ENCODE peak calls at places on chromosome 5, in seven cellular contexts. M is left ventricle myocardium inferior; X is CD8-positive, alpha-beta T cell; U is neuronal stem cell; C is tibial artery; H is mesenchymal stem cell; L is colonic mucosa. P is an unnamed sample.

GRCh38 chr5:81393783-81394718 is at the start of gene ACOT12:
- DNase-seq in M (no peak), X (no peak), U (peak; percentile 35), C (no peak), H (peak; percentile 36), L (no peak), P (peak; percentile 73)

GRCh38 chr5:139664273-139664693 is 16.1 kb downstream of the CXXC5 start:
- DNase-seq in M (no peak), X (no peak), U (no peak), C (peak; percentile 78), H (no peak), L (no peak), P (peak; percentile 86)

GRCh38 chr5:94968507-94969095 is 316.3 kb downstream of the MCTP1 start:
- DNase-seq in M (no peak), X (no peak), U (peak; percentile 59), C (no peak), H (peak; percentile 70), L (no peak), P (peak; percentile 88)

GRCh38 chr5:124583469-124584350 is 162.7 kb downstream of the ZNF608 start:
- DNase-seq in M (no peak), X (no peak), U (no peak), C (no peak), H (peak; percentile 87), L (peak; percentile 22), P (peak; percentile 92)

GRCh38 chr5:179227578-179228311 is 117.5 kb downstream of the ADAMTS2 start:
- DNase-seq in M (no peak), X (no peak), U (no peak), C (peak; percentile 19), H (no peak), L (no peak), P (peak; percentile 77)

GRCh38 chr5:150105898-150106615 is 19.7 kb upstream of the CSF1R start:
- DNase-seq in M (no peak), X (no peak), U (no peak), C (no peak), H (no peak), L (no peak), P (peak; percentile 37)

GRCh38 chr5:139133237-139133636 is 64.9 kb downstream of the SIL1 start:
- DNase-seq in M (no peak), X (no peak), U (no peak), C (no peak), H (no peak), L (no peak), P (no peak)

GRCh38 chr5:150781706-150782614 is 3.4 kb downstream of the SMIM3 start:
- DNase-seq in M (peak; percentile 64), X (no peak), U (no peak), C (peak; percentile 86), H (peak; percentile 99), L (peak; percentile 47), P (peak; percentile 89)

GRCh38 chr5:14665949-14666741 is 1.6 kb downstream of the OTULIN start:
- DNase-seq in M (no peak), X (peak; percentile 61), U (no peak), C (no peak), H (peak; percentile 44), L (peak; percentile 50), P (peak; percentile 89)

GRCh38 chr5:116237917-116238502 is 153.2 kb downstream of the COMMD10 start:
- DNase-seq in M (no peak), X (no peak), U (no peak), C (no peak), H (peak; percentile 4), L (no peak), P (no peak)

GRCh38 chr5:171205375-171205774 is 103.7 kb upstream of the TLX3 start:
- DNase-seq in M (no peak), X (no peak), U (peak; percentile 17), C (no peak), H (no peak), L (no peak), P (no peak)

GRCh38 chr5:643811-644271 is 31.7 kb downstream of the CEP72 start:
- DNase-seq in M (no peak), X (no peak), U (no peak), C (no peak), H (no peak), L (no peak), P (no peak)

GRCh38 chr5:36357391-36357790 is 55.7 kb upstream of the RANBP3L start:
- DNase-seq in M (no peak), X (no peak), U (no peak), C (no peak), H (peak; percentile 54), L (no peak), P (no peak)

GRCh38 chr5:115209279-115209678 is 39.6 kb upstream of the TRIM36 start:
- DNase-seq in M (no peak), X (peak; percentile 14), U (no peak), C (peak; percentile 35), H (peak; percentile 57), L (no peak), P (no peak)

GRCh38 chr5:180873628-180874520 is 12.8 kb upstream of the ZFP62 start:
- DNase-seq in M (no peak), X (no peak), U (no peak), C (peak; percentile 28), H (peak; percentile 35), L (peak; percentile 74), P (peak; percentile 37)

GRCh38 chr5:163347671-163348070 is 89.7 kb upstream of the CCNG1 start:
- DNase-seq in M (no peak), X (peak; percentile 36), U (peak; percentile 73), C (peak; percentile 30), H (peak; percentile 60), L (peak; percentile 72), P (peak; percentile 86)

GRCh38 chr5:56496581-56497063 is 263.5 kb upstream of the ANKRD55 start:
- DNase-seq in M (no peak), X (no peak), U (no peak), C (no peak), H (peak; percentile 70), L (no peak), P (no peak)

GRCh38 chr5:99445805-99446204 is 517.0 kb upstream of the CHD1 start:
- DNase-seq in M (no peak), X (no peak), U (no peak), C (no peak), H (no peak), L (no peak), P (no peak)

GRCh38 chr5:86968311-86968753 is 299.4 kb upstream of the RASA1 start:
- DNase-seq in M (peak; percentile 23), X (no peak), U (peak; percentile 14), C (no peak), H (peak; percentile 66), L (no peak), P (peak; percentile 22)

DNA sequence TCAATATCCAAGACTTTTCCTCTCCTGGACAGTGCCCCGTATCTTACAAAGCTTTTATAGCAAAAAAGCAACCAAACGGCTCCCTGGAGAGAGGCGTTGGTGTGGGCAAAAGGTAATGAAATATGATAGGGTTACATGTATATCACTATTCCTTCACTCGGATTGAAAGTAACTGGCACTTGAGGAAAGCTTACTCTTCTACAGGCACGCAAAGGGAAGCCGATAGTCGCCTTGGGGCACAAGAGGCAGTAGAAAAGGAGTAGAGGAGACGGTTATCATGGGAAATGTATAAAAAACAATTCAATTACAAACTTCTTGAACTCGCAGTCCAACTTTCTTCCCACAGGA is 1.1 kb downstream of the DIAPH1 start:
- DNase-seq in M (no peak), X (no peak), U (no peak), C (no peak), H (peak; percentile 44), L (peak; percentile 24), P (no peak)
- H3K36me3 ChIP-seq in M (peaks cover 24% of the 10 kb centered on the region), X (peaks cover 8% of the 10 kb centered on the region), U (peaks cover 47% of the 10 kb centered on the region), C (peaks cover 25% of the 10 kb centered on the region), H (peaks cover 28% of the 10 kb centered on the region), L (peaks cover 9% of the 10 kb centered on the region), P (peaks cover 17% of the 10 kb centered on the region)

GRCh38 chr5:132640613-132641012 is 17.4 kb upstream of the IL13 start:
- DNase-seq in M (no peak), X (no peak), U (no peak), C (no peak), H (no peak), L (no peak), P (no peak)

GRCh38 chr5:132644177-132644576 is 13.8 kb upstream of the IL13 start:
- DNase-seq in M (no peak), X (no peak), U (no peak), C (no peak), H (no peak), L (no peak), P (no peak)

GRCh38 chr5:132639706-132640130 is 18.3 kb upstream of the IL13 start:
- DNase-seq in M (no peak), X (no peak), U (no peak), C (no peak), H (no peak), L (no peak), P (no peak)

GRCh38 chr5:132641241-132641723 is 16.7 kb upstream of the IL13 start:
- DNase-seq in M (no peak), X (no peak), U (no peak), C (no peak), H (no peak), L (no peak), P (no peak)

DNA sequence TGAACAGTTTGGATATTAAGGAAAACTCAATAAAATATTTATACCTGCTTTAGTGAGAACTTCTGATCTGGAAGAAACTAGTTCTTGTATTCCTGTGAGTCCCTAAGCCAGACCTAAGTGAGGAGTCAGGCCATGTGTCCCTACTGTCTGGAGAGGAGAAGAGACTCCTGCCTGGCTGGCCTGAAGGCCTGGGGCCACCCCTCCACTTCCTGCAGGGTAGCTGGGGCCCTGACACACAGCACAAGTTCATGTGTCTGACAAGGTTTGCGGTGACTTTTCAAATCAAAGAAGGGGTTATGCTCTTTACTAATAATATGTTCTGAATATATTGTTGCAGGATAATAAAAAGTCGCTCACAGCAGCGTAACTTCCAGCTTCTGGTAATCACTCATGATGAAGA is 16.1 kb upstream of the IL13 start:
- DNase-seq in M (no peak), X (no peak), U (no peak), C (no peak), H (no peak), L (no peak), P (no peak)
- H3K36me3 ChIP-seq in M (peaks cover 64% of the 10 kb centered on the region), X (peaks cover 33% of the 10 kb centered on the region), U (peaks cover 23% of the 10 kb centered on the region), C (peaks cover 73% of the 10 kb centered on the region), H (peaks cover 69% of the 10 kb centered on the region), L (no peaks in the 10 kb centered on the region), P (peaks cover 45% of the 10 kb centered on the region)

GRCh38 chr5:142070000-142070399 is 38.6 kb upstream of the NDFIP1 start:
- DNase-seq in M (no peak), X (no peak), U (no peak), C (no peak), H (no peak), L (no peak), P (no peak)

GRCh38 chr5:142070734-142071133 is 37.8 kb upstream of the NDFIP1 start:
- DNase-seq in M (no peak), X (no peak), U (no peak), C (no peak), H (no peak), L (no peak), P (no peak)

GRCh38 chr5:142078251-142078650 is 30.3 kb upstream of the NDFIP1 start:
- DNase-seq in M (no peak), X (no peak), U (no peak), C (no peak), H (no peak), L (no peak), P (no peak)

GRCh38 chr5:142072488-142072887 is 36.1 kb upstream of the NDFIP1 start:
- DNase-seq in M (no peak), X (no peak), U (no peak), C (no peak), H (no peak), L (no peak), P (no peak)

GRCh38 chr5:142073617-142074405 is 34.8 kb upstream of the NDFIP1 start:
- DNase-seq in M (no peak), X (no peak), U (no peak), C (no peak), H (peak; percentile 28), L (no peak), P (no peak)
- H3K36me3 ChIP-seq in M (no peaks in the 10 kb centered on the region), X (no peaks in the 10 kb centered on the region), U (no peaks in the 10 kb centered on the region), C (no peaks in the 10 kb centered on the region), H (no peaks in the 10 kb centered on the region), L (no peaks in the 10 kb centered on the region), P (no peaks in the 10 kb centered on the region)

GRCh38 chr5:169694221-169694620 is 57.1 kb downstream of the DOCK2 start:
- DNase-seq in M (no peak), X (no peak), U (no peak), C (no peak), H (no peak), L (no peak), P (peak; percentile 17)
- H3K36me3 ChIP-seq in M (no peaks in the 10 kb centered on the region), X (peaks cover 56% of the 10 kb centered on the region), U (no peaks in the 10 kb centered on the region), C (no peaks in the 10 kb centered on the region), H (no peaks in the 10 kb centered on the region), L (no peaks in the 10 kb centered on the region), P (no peaks in the 10 kb centered on the region)